ENCODE peak calls at places on chromosomes 16 and 17, in six cellular contexts. J, E, U, I, O and Y are unnamed samples. For H3K4me1, the result is how much of the 10 kb centered on the place peaks cover.

GRCh38 chr16:57916735-57917450 is 54.0 kb downstream of the CNGB1 start:
- DNase-seq in J (no peak), E (no peak), I (no peak), O (peak), U (peak), Y (no peak)

GRCh38 chr16:89334988-89335802 is 117.7 kb downstream of the ZNF778 start:
- DNase-seq in O (no peak), I (peak), E (no peak), U (no peak), J (no peak), Y (no peak)

GRCh38 chr16:30972872-30973271 is 12.1 kb upstream of the HSD3B7 start:
- DNase-seq in J (no peak), I (no peak), U (peak), O (peak), E (no peak), Y (no peak)

GRCh38 chr16:57667526-57668258 is 414 bp upstream of the ADGRG3 start:
- DNase-seq in O (peak), U (peak), I (no peak), E (no peak), J (peak), Y (no peak)

GRCh38 chr17:57461082-57461481 is 204.8 kb downstream of the MSI2 start:
- DNase-seq in U (no peak), E (no peak), I (no peak), O (peak), J (no peak), Y (no peak)

GRCh38 chr17:39868554-39868942 is 546 bp downstream of the ZPBP2 start:
- DNase-seq in I (no peak), U (no peak), J (no peak), O (no peak), E (no peak), Y (no peak)

GRCh38 chr16:87461466-87461975 is 31.3 kb downstream of the ZCCHC14 start:
- DNase-seq in J (peak), O (no peak), U (peak), E (peak), I (peak), Y (peak)

GRCh38 chr16:66069576-66069975 is 296.9 kb upstream of the CDH5 start:
- DNase-seq in J (no peak), O (peak), I (no peak), E (no peak), U (no peak), Y (no peak)

GRCh38 chr17:51857052-51857593 is 301.4 kb downstream of the CA10 start:
- DNase-seq in O (no peak), J (no peak), E (no peak), I (no peak), U (no peak), Y (no peak)

GRCh38 chr16:58665200-58665599 is 19.4 kb downstream of the SLC38A7 start:
- DNase-seq in I (no peak), U (no peak), J (no peak), O (no peak), E (no peak), Y (no peak)

GRCh38 chr17:57541049-57541448 is 204.1 kb downstream of the CCDC182 start:
- DNase-seq in J (no peak), U (no peak), O (no peak), I (no peak), E (no peak), Y (no peak)

GRCh38 chr16:85525464-85526117 is 87.5 kb upstream of the GSE1 start:
- DNase-seq in E (no peak), U (no peak), J (no peak), I (no peak), O (no peak), Y (no peak)

GRCh38 chr17:29962656-29963055 is 21.2 kb downstream of the EFCAB5 start:
- DNase-seq in O (no peak), I (no peak), E (no peak), U (no peak), J (no peak), Y (no peak)

GRCh38 chr16:11224096-11224893 is 31.7 kb downstream of the SOCS1 start:
- DNase-seq in U (no peak), I (peak), E (peak), J (peak), O (no peak), Y (peak)

GRCh38 chr16:70454221-70455034 is at the start of gene FCSK:
- DNase-seq in E (peak), J (peak), O (peak), U (peak), I (peak), Y (peak)

GRCh38 chr17:43909537-43910231 is 2.3 kb upstream of the MPP2 start:
- DNase-seq in O (no peak), J (no peak), I (no peak), U (no peak), E (no peak), Y (no peak)

GRCh38 chr17:41484920-41485904 is 4.3 kb upstream of the KRT35 start:
- DNase-seq in J (no peak), E (no peak), I (no peak), U (no peak), O (no peak), Y (no peak)

GRCh38 chr17:15289285-15290185 is 24.4 kb upstream of the PMP22 start:
- DNase-seq in I (no peak), E (no peak), O (peak), J (no peak), U (peak), Y (no peak)

GRCh38 chr17:2081564-2081963 is 26.7 kb downstream of the HIC1 start:
- DNase-seq in I (no peak), O (peak), E (no peak), J (no peak), U (no peak), Y (no peak)

GRCh38 chr17:68302666-68303065 is 11.4 kb downstream of the ARSG start:
- DNase-seq in E (no peak), U (no peak), I (no peak), O (no peak), J (no peak), Y (no peak)

GRCh38 chr17:10360578-10360977 is 12.2 kb downstream of the MYH13 start:
- DNase-seq in I (no peak), O (peak), E (no peak), J (no peak), U (no peak), Y (no peak)

GRCh38 chr17:36937001-36937960 is at the start of gene LHX1:
- DNase-seq in O (no peak), I (peak), E (no peak), J (no peak), U (no peak), Y (no peak)

GRCh38 chr16:78553268-78554044 is 454.0 kb downstream of the WWOX start:
- DNase-seq in I (no peak), O (no peak), J (no peak), E (no peak), U (no peak), Y (no peak)

GRCh38 chr16:72371307-72372081 is 199.5 kb upstream of the PMFBP1 start:
- DNase-seq in I (no peak), E (no peak), J (no peak), O (peak), U (peak), Y (no peak)

GRCh38 chr16:49924078-49924477 is 68.2 kb upstream of the ZNF423 start:
- DNase-seq in E (no peak), O (no peak), U (peak), I (no peak), J (no peak), Y (no peak)

GRCh38 chr17:13557077-13557476 is 44.7 kb downstream of the HS3ST3A1 start:
- DNase-seq in E (no peak), O (peak), I (no peak), U (no peak), J (no peak), Y (no peak)

GRCh38 chr17:14616508-14616907 is 315.6 kb downstream of the HS3ST3B1 start:
- DNase-seq in E (no peak), O (no peak), I (no peak), U (no peak), J (no peak), Y (no peak)

GRCh38 chr17:69523252-69523861 is 108.9 kb downstream of the MAP2K6 start:
- DNase-seq in E (no peak), J (no peak), O (peak), I (no peak), U (peak), Y (peak)

GRCh38 chr16:57403965-57404817 is at the start of gene CCL17:
- DNase-seq in I (peak), O (no peak), J (no peak), E (no peak), U (no peak), Y (no peak)

GRCh38 chr17:31391496-31391949 is at the start of gene RAB11FIP4:
- DNase-seq in J (peak), I (peak), E (no peak), U (no peak), O (no peak), Y (peak)

GRCh38 chr17:64041912-64042311 is 21.5 kb upstream of the ICAM2 start:
- DNase-seq in O (no peak), U (no peak), J (peak), I (no peak), E (no peak), Y (no peak)

GRCh38 chr16:8956265-8957060 is 7.2 kb downstream of the USP7 start:
- DNase-seq in E (no peak), I (no peak), O (no peak), J (no peak), U (no peak), Y (no peak)

GRCh38 chr17:1038459-1039118 is 41.7 kb downstream of the TIMM22 start:
- DNase-seq in U (no peak), O (no peak), I (peak), E (no peak), J (no peak), Y (no peak)

GRCh38 chr16:3140603-3141427 is 6.0 kb downstream of the ZNF213 start:
- DNase-seq in E (no peak), O (no peak), U (no peak), J (peak), I (peak), Y (no peak)

GRCh38 chr17:14048169-14048568 is 21.1 kb upstream of the COX10 start:
- DNase-seq in U (peak), I (no peak), O (no peak), J (no peak), E (no peak), Y (no peak)

DNA sequence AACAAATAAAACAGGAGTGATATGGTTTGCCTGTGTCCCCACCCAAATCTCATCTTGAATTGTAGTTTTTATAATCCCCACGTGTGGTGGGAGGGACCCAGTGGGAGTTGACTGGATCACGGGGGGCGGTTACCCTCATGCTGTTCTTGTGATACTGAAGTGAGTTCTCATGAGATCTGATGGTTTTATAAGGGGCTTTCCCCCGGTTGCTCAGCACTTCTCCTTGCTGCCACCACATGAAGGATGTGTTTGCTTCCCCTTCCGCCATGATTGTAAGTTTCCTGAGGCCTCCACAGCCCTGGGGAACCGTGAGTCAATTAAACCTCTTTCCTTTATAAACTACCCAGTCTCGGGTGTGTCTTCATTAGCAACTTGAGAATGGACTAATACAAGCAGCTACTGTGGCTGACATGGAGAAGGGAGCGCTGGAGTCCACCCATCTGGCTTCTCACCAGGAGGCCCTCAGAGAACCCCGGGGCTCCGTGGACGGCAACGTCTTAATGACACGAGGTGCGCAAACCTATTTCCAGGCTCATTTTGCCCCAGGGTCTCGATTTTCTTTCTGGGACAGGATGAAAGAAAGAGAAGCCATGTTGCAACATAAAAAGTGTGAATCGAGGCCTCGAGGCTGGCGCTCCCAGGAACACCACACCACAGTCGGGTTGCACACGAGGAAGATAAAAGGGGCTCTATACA is 129.5 kb downstream of the DYNLRB2 start:
- DNase-seq in J (no peak), I (no peak), O (no peak), U (no peak), E (no peak), Y (no peak)
- H3K27ac ChIP-seq in J (no peak), I (no peak), O (no peak), U (no peak), E (no peak), Y (no peak)

DNA sequence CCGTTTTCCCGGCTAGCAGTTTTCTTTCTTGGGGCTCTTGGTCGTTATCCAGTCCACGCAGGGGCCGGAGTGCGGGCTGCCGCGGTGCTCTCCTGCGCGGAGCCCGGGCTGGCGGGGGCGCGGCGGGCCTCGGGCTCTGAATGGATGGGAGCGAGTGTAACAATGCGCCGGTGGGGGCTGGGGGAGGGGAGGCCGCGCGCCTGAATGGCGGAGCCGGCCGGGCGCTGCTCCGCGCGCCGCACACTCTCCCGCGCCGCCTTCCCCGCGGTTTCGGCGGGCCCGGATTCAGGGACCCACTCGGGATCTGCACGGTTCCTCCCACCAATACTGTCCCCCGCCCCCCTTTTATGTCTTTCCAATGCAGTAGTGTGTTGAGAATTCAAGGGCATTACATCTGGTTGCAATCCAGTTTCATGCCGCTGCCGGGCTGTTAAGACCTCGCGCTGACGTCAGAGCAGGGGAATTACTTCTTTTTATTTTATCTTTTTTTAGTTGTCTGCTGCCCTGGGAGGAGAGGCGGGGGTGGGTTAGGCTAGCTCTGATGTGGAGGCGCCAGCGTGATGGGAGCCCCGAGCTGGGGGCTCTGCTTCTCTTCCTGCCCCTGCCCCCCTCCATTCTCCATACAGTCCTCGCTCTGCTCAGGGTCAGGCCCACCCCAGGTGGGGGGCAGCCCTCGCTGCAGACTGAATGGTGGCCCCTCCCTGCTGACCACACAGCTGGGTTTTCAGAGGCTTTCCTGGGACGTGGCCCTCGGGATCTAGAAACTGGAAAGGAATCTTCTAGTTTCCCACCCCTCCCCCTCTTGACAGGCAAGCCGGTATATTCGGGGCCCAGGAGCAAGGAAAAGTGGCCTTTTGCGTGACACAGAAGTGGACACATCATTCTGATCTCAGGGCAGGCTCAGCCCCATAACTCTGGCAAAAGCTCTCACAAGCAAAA is 1.7 kb downstream of the RAI1 start:
- DNase-seq in U (peak), O (peak), I (peak), E (peak), J (peak), Y (peak)
- TF ChIP-seq POLR2A in U (peak), O (peak), I (no peak), E (peak), J (peak), Y (peak)

DNA sequence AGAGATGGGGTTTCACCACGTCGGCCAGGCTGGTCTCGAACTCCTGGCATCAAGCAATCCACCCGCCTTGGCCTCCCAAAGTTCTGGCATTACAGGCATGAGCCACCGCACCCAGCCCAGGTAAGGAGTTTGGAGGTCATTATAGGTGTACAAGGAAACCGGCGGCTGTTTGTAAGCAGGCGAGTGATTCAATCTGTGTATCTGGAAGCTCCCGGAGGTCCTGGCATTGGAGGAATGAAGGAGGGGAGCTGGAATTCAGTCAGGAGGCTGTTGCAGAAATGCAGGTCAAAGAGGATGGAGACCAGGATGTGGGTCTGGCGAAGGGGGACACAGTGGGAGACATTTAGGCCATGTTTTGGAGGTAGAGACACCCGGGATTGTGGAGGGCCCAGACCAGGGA is 18.8 kb downstream of the CDC42EP4 start:
- DNase-seq in I (no peak), E (no peak), J (no peak), U (no peak), O (no peak), Y (no peak)
- H3K4me1 ChIP-seq in I (half or more), E (half or more), J (under half), U (half or more), O (under half), Y (under half)

DNA sequence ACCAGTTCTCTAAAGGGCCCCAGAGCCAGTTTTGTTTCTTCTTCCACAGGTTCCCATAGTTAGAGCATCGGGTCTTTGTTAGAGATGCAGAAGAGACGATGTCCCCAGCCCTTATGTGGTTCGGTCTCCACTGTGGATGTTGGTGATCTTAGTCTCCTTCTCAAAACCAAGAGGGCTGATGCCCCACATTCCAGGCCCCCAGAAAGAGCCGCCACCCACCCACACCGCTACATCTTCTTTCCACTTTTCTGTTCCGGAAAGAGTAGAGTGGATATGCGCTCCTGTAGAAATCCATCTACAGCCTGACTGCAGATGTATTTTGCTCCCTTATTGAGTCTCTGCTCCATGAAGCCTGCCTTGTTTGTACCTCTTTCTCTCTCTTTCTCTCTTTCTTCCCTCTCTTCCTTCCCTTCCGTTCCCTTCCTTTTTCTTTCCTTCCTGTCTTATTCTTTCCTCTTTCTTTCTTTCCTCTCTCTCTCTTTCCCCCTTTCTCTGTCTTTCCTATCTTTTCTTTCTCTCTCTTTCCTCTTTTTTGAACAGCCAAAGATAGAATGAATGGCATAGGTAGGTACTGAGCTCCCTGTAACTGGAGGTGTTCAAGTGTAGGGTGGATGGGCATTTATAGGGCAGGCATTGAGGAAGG is 224.3 kb downstream of the SEC14L1 start:
- DNase-seq in E (no peak), I (no peak), U (no peak), J (no peak), O (no peak), Y (no peak)
- H3K27ac ChIP-seq in E (peak), I (no peak), U (peak), J (no peak), O (peak), Y (no peak)

DNA sequence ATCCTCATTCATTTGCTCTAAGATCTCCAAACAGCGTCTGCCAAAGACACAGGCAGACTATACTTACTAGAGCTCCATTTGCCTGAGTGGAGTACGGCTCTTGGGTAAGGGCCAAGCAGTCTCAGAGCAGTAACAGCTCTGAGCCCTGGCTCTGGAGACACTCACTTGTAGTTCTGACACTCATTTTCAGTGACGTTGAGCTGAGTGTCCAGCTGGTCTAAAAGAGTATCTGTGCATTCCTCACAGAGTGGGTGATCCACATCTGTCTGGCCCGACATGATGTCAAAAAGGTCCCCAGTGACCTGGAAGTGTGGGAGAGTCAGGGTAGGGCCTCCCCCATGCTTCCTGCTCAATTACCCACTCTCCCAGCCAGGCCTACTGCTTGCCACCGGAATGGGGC is 5.7 kb downstream of the BECN1 start:
- DNase-seq in I (no peak), U (no peak), O (peak), E (no peak), J (no peak), Y (no peak)
- TF ChIP-seq POLR2A in I (no peak), U (no peak), O (no peak), E (no peak), J (no peak), Y (no peak)